ENCODE peak calls at places on chromosomes 11 and 22, in ten cellular contexts. Y, F, U, Z, I, T, R, J, P and B are unnamed samples.

GRCh38 chr11:59158206-59159068 is 13.5 kb upstream of the DTX4 start:
- DNase-seq in I (peak; percentile 75), F (no peak), T (peak; percentile 60), U (peak; percentile 25), Y (peak; percentile 47), Z (peak; percentile 74), P (peak; percentile 58), J (peak; percentile 64), R (no peak), B (peak; percentile 18)

GRCh38 chr11:84140386-84141169 is 854.4 kb upstream of the CCDC90B start:
- DNase-seq in J (no peak), R (no peak), F (no peak), P (no peak), Y (no peak), T (no peak), Z (no peak), I (no peak), U (no peak), B (no peak)

GRCh38 chr11:19442554-19442910 is 201.8 kb upstream of the E2F8 start:
- DNase-seq in I (no peak), Y (no peak), R (no peak), F (no peak), T (no peak), Z (no peak), J (no peak), P (no peak), U (no peak), B (no peak)

GRCh38 chr11:123061403-123062157 is at the start of gene HSPA8:
- DNase-seq in Z (peak; percentile 62), P (peak; percentile 75), I (peak; percentile 52), J (peak; percentile 70), Y (no peak), R (peak; percentile 68), U (peak; percentile 68), F (peak; percentile 90), T (peak; percentile 60), B (peak; percentile 73)

GRCh38 chr11:109783017-109783416 is 310.2 kb upstream of the ZC3H12C start:
- DNase-seq in P (no peak), F (no peak), T (no peak), I (no peak), U (no peak), Z (no peak), Y (no peak), R (no peak), J (no peak), B (no peak)

GRCh38 chr22:49950396-49950994 is 10.1 kb upstream of the PIM3 start:
- DNase-seq in F (peak; percentile 81), Y (no peak), I (no peak), U (no peak), T (no peak), Z (no peak), J (no peak), P (peak; percentile 61), R (no peak), B (no peak)

GRCh38 chr11:88455974-88456373 is 118.4 kb upstream of the CTSC start:
- DNase-seq in T (no peak), R (no peak), Z (no peak), I (no peak), P (no peak), U (no peak), Y (no peak), J (no peak), F (no peak), B (no peak)

GRCh38 chr11:69390561-69390960 is 90.9 kb upstream of the LINC01488 start:
- DNase-seq in F (no peak), R (no peak), Z (no peak), U (no peak), I (no peak), Y (no peak), T (no peak), J (no peak), P (no peak), B (no peak)

GRCh38 chr22:38314140-38314991 is 2.9 kb downstream of the CSNK1E start:
- DNase-seq in F (no peak), J (peak; percentile 61), Y (no peak), P (peak; percentile 44), R (no peak), Z (no peak), U (no peak), I (peak; percentile 75), T (no peak), B (no peak)

GRCh38 chr11:125166347-125166841 is 1.8 kb downstream of the PKNOX2 start:
- DNase-seq in P (no peak), T (no peak), U (peak; percentile 24), I (no peak), J (no peak), Y (no peak), Z (no peak), R (no peak), F (peak; percentile 79), B (peak; percentile 23)

GRCh38 chr11:75174781-75175370 is 24.0 kb downstream of the SLCO2B1 start:
- DNase-seq in F (no peak), P (no peak), T (no peak), Y (no peak), R (peak; percentile 30), I (peak; percentile 34), U (peak; percentile 48), J (peak; percentile 22), Z (no peak), B (peak; percentile 26)

GRCh38 chr11:26993965-26994446 is at the start of gene FIBIN:
- DNase-seq in Y (no peak), F (peak; percentile 81), U (peak; percentile 21), R (no peak), J (no peak), I (peak; percentile 70), T (no peak), P (peak; percentile 10), Z (no peak), B (peak; percentile 25)

GRCh38 chr11:130003717-130004001 is 1.0 kb upstream of the PRDM10 start:
- DNase-seq in U (no peak), I (no peak), P (peak; percentile 82), R (no peak), T (no peak), J (no peak), F (no peak), Z (no peak), Y (no peak), B (no peak)
- TF ChIP-seq CTCF in U (peak; percentile 15), I (no peak), P (no peak), R (no peak), T (peak; percentile 9), J (no peak), F (no peak), Z (no peak), Y (no peak), B (no peak)

DNA sequence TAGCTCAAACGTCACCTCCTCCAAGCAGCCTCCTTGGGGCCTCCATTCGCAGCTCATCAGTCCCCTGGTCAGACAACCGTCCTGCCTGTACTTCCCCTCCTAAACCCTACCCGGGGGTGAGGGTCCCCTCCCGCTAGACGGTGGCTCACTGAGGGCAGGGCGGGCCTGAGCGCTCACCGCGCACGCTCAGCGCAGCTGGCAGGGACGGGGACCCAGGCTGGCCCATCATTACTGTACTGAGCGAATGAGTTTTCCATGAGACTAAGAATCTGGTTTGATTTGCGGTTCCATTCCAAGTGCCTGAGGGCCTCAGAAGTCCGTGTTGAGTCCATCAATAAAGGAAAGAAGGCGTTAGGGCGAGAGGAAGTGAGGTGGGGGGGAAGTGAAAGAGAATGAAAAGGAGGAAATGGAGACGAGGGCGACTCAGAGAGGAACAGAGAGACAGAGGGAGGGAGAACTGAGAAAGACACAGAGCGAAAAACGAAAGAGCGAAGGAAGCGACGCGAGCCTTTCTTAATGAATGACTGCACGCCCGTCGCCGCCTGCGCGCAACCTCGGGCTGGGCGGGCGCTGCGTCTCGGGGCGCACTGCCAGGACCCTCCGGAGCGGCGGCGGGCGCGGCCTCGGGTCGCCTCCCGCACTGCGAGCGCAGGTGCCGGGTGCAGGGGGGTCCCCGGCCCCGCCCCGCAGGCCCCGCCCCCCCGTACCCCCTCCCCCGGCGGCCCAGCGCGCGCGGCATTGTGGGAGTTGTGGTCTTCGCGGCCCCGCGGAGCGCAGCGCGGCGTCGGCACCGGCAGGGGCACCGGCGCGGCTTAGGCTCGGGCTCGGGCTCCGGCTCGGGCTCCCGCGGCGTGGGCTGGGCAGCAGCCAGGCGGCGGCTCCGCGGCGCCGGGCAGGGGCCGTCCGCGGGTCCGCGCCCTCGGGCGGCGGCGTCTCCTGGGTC is at the start of gene ASPHD2:
- DNase-seq in Y (no peak), J (peak; percentile 71), I (peak; percentile 51), Z (peak; percentile 11), P (peak; percentile 69), T (peak; percentile 48), R (peak; percentile 26), F (peak; percentile 94), U (peak; percentile 36), B (peak; percentile 23)
- TF ChIP-seq POLR2A in Y (peak; percentile 35), J (no peak), I (no peak), Z (peak; percentile 53), P (peak; percentile 55), T (peak; percentile 27), R (no peak), F (peak; percentile 31), U (no peak), B (peak; percentile 16)

GRCh38 chr11:9861860-9862725 is 198.2 kb downstream of the SWAP70 start:
- DNase-seq in Z (peak; percentile 88), R (peak; percentile 25), F (no peak), I (peak; percentile 75), U (peak; percentile 48), P (peak; percentile 57), J (peak; percentile 44), T (peak; percentile 34), Y (peak; percentile 31), B (peak; percentile 6)

GRCh38 chr11:9855579-9856260 is 191.8 kb downstream of the SWAP70 start:
- DNase-seq in R (no peak), T (no peak), F (no peak), Y (no peak), P (no peak), Z (no peak), J (peak; percentile 33), I (peak; percentile 80), U (no peak), B (no peak)

GRCh38 chr11:9858218-9858617 is 194.3 kb downstream of the SWAP70 start:
- DNase-seq in I (no peak), F (no peak), R (no peak), P (no peak), Y (no peak), T (no peak), Z (peak; percentile 28), J (no peak), U (no peak), B (no peak)

GRCh38 chr11:9859491-9860305 is 195.8 kb downstream of the SWAP70 start:
- DNase-seq in U (no peak), I (peak; percentile 62), P (no peak), F (no peak), Y (no peak), Z (no peak), J (no peak), T (no peak), R (no peak), B (no peak)

DNA sequence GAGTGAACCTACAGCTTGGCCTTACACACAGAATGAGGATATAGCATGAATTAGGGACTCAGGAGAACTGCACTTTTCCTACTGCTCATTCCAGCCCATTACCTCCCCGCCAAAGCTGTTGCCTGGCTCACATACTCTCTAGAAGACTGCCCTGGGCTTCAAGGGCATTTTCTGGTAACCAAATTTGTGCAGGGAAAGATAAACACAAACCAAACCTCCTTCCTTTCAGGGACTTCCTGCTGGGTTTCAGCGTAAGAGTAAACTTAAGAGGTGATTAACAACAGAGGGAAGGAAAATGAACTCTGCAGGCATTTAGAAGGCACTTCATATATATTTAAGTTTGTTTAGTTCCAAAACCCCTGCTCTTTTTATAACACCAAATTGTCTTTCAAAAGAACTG is 194.9 kb downstream of the SWAP70 start:
- DNase-seq in P (no peak), I (peak; percentile 50), R (no peak), Z (peak; percentile 32), J (no peak), U (no peak), T (no peak), Y (no peak), F (no peak), B (no peak)
- H3K27ac ChIP-seq in P (no peak overlapping the region), I (peak overlapping the region; percentile 76), R (no peak overlapping the region), Z (peak overlapping the region; percentile 60), J (no peak overlapping the region), U (no peak overlapping the region), T (peak overlapping the region; percentile 26), Y (no peak overlapping the region), F (peak overlapping the region; percentile 3), B (no peak overlapping the region)

GRCh38 chr11:61897387-61898246 is 6.3 kb upstream of the FADS3 start:
- DNase-seq in J (peak; percentile 66), T (peak; percentile 53), I (peak; percentile 53), R (peak; percentile 56), U (peak; percentile 70), P (peak; percentile 82), F (peak; percentile 89), Y (no peak), Z (peak; percentile 72), B (peak; percentile 20)
- TF ChIP-seq CTCF in J (peak; percentile 91), T (peak; percentile 79), I (peak; percentile 88), R (peak; percentile 84), U (peak; percentile 91), P (peak; percentile 91), F (peak; percentile 86), Y (peak; percentile 92), Z (peak; percentile 90), B (peak; percentile 76)